ENCODE peak calls at places on chromosomes 7 and 10, in four cellular contexts. P is HepG2, G is neural progenitor cell, I is fibroblast of lung. T is an unnamed sample.

GRCh38 chr7:154960063-154960790 is 42.7 kb downstream of the PAXIP1 start:
- DNase-seq in I (peak; percentile 7), G (no peak), P (peak; percentile 36), T (no peak)

GRCh38 chr7:149783386-149784250 is 10.2 kb upstream of the ZNF467 start:
- DNase-seq in P (no peak), G (peak; percentile 31), I (no peak), T (no peak)

GRCh38 chr10:69901022-69901421 is 99.3 kb downstream of the COL13A1 start:
- DNase-seq in P (no peak), G (no peak), I (no peak), T (no peak)

GRCh38 chr7:71220210-71220695 is 88.3 kb downstream of the GALNT17 start:
- DNase-seq in I (no peak), G (no peak), P (no peak), T (no peak)

GRCh38 chr7:112452102-112452888 is 2.0 kb downstream of the IFRD1 start:
- DNase-seq in I (peak; percentile 57), G (peak; percentile 56), P (peak; percentile 42), T (peak; percentile 39)

GRCh38 chr7:55326079-55326847 is 38.9 kb upstream of the LANCL2 start:
- DNase-seq in P (no peak), G (no peak), I (no peak), T (no peak)

GRCh38 chr10:81600185-81600584 is 274.8 kb upstream of the NRG3 start:
- DNase-seq in P (no peak), I (peak; percentile 31), G (no peak), T (no peak)

GRCh38 chr7:26292768-26293560 is 1.3 kb downstream of the SNX10 start:
- DNase-seq in G (peak; percentile 30), P (peak; percentile 42), I (no peak), T (no peak)

GRCh38 chr7:43248961-43249807 is 136.7 kb downstream of the HECW1 start:
- DNase-seq in I (peak; percentile 60), G (no peak), P (no peak), T (no peak)

GRCh38 chr10:43448742-43449141 is 11.8 kb downstream of the ZNF487 start:
- DNase-seq in P (no peak), I (no peak), G (no peak), T (no peak)

GRCh38 chr10:126844406-126844805 is 60.8 kb upstream of the DOCK1 start:
- DNase-seq in G (no peak), I (peak; percentile 36), P (no peak), T (no peak)

GRCh38 chr10:15419279-15419874 is 48.3 kb upstream of the FAM171A1 start:
- DNase-seq in I (peak; percentile 26), G (peak; percentile 65), P (peak; percentile 29), T (no peak)

GRCh38 chr10:1049425-1049958 is 573 bp upstream of the IDI1 start:
- DNase-seq in G (peak; percentile 75), P (peak; percentile 20), I (peak; percentile 49), T (no peak)

GRCh38 chr7:138313829-138314178 is 146.3 kb upstream of the TRIM24 start:
- DNase-seq in P (no peak), I (no peak), G (no peak), T (no peak)

GRCh38 chr10:3622427-3622826 is 162.6 kb downstream of the KLF6 start:
- DNase-seq in P (no peak), G (no peak), I (no peak), T (no peak)

GRCh38 chr7:129906700-129907099 is 46.1 kb downstream of the UBE2H start:
- DNase-seq in P (peak; percentile 77), I (peak; percentile 85), G (no peak), T (no peak)

GRCh38 chr7:29464693-29465092 is 98.9 kb upstream of the PRR15 start:
- DNase-seq in G (no peak), I (no peak), P (no peak), T (no peak)

GRCh38 chr10:48625013-48625412 is 20.1 kb upstream of the ARHGAP22 start:
- DNase-seq in G (no peak), I (peak; percentile 41), P (no peak), T (no peak)

GRCh38 chr10:80275756-80276155 is 13.7 kb downstream of the MAT1A start:
- DNase-seq in I (no peak), G (no peak), P (no peak), T (no peak)

GRCh38 chr10:47403401-47404318 is 19.6 kb upstream of the ZNF488 start:
- DNase-seq in I (no peak), G (no peak), P (no peak), T (no peak)

GRCh38 chr10:103478671-103479070 is 369 bp downstream of the CALHM3 start:
- DNase-seq in I (no peak), G (no peak), P (no peak), T (no peak)

GRCh38 chr10:103481974-103482531 is 3.0 kb upstream of the CALHM3 start:
- DNase-seq in G (peak; percentile 71), I (peak; percentile 54), P (peak; percentile 74), T (no peak)

GRCh38 chr10:103480521-103480920 is 1.5 kb upstream of the CALHM3 start:
- DNase-seq in G (no peak), P (no peak), I (no peak), T (no peak)

GRCh38 chr10:103476046-103476768 is 2.8 kb downstream of the CALHM3 start:
- DNase-seq in P (no peak), I (no peak), G (peak; percentile 72), T (peak; percentile 18)

DNA sequence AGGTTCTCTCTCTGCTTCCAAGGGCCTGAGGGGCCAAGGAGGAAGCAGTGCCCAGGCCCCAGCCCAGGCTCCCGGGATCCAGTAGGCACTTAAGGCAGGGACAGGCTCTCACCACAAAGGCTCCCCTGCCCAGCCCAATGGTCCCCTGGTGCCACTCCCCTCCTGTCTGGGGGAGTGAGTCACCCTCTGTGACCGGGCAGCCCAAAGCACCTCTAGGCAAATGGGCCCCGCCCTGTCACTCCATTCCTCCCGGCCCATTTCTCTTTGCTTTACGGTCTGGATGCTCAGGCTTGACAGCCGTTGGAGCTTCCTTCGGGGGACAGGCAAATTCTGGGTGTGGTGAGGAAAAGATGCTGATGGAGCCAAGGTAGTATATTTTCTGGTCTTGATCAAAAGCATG is at the start of gene CALHM3:
- DNase-seq in I (no peak), G (no peak), P (no peak), T (peak; percentile 80)
- H3K4me1 ChIP-seq in I (peaks cover 3% of the 10 kb centered on the region), G (peaks cover 7% of the 10 kb centered on the region), P (peaks cover 23% of the 10 kb centered on the region), T (peaks cover 46% of the 10 kb centered on the region)

DNA sequence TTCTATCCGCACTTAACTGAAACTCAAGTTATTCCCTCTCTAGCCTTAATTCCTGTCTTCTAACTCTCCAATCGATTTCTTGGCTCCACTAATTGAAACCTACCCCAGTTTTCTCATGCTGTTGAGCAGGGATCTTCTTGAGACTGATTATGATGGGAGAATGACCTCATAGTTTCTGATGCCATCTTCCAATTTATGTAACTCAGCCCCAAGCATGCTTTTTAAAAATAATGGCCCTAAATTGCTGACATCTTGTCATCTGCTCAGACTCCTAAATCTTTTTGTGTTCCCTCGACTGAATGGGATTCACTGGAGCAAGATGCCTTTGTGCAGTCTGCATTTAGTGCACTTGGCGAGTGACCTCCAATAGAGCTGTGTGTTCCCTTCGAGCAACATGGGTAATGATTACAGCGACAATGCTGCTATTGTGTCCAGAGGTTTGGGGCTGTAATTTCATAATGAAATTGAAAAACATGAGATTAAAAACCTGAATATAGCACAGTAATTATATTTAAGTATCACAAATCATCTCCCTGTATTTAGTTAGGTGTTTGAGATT is 192.7 kb downstream of the AUTS2 start:
- DNase-seq in G (no peak), I (no peak), P (no peak), T (no peak)
- H3K79me2 ChIP-seq in G (no peaks in the 10 kb centered on the region), I (no peaks in the 10 kb centered on the region), P (no peaks in the 10 kb centered on the region), T (no peaks in the 10 kb centered on the region)

DNA sequence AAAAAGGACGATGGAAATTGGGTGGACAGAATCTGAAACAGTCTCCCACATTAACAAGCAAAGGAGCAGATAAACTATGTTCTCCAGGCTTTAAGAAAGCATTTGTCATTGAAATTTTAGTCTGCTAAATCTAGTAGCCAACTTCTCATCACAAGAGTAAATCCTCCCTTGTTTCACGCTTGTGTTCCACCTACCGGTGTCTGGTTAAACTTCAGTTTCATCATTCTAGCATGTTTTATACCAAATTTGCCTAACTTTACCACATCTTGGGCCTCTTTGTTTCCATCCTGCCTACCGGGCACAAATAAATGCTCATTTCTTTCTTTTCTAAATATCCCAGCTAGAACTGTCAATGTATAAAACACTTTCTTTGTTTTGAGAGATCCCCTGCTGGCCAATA is 5.8 kb downstream of the LIPA start:
- DNase-seq in P (no peak), G (no peak), I (no peak), T (no peak)
- H3K4me2 ChIP-seq in P (no peak overlapping the region), G (no peak overlapping the region), I (no peak overlapping the region), T (no peak overlapping the region)

DNA sequence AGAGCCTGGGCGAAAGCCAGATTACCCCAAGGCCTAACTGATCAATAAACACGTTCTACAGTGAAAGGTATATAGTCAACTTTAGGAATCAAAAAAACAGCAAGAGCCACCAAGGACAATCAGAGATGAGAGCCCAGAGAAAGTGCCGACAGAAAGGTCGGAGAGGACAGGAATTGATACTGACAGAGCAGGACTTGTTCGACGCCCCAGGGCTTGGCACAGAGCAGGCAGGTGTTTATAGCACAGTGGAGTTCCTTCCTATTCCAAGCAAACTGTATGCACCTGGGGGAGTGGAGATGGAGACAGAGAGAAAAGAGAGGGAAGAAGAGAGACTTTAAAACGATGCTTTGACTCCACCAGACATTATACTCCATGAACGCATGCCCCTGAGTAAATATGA is 39.5 kb downstream of the PPP1R3C start:
- DNase-seq in P (no peak), G (no peak), I (no peak), T (no peak)
- H3K4me1 ChIP-seq in P (peaks cover 57% of the 10 kb centered on the region), G (no peaks in the 10 kb centered on the region), I (peaks cover 56% of the 10 kb centered on the region), T (peaks cover 30% of the 10 kb centered on the region)

GRCh38 chr7:38427279-38427955 is 154.0 kb upstream of the TARP start:
- DNase-seq in G (no peak), I (no peak), P (no peak), T (no peak)
- H3K79me2 ChIP-seq in G (no peaks in the 10 kb centered on the region), I (no peaks in the 10 kb centered on the region), P (no peaks in the 10 kb centered on the region), T (no peaks in the 10 kb centered on the region)

DNA sequence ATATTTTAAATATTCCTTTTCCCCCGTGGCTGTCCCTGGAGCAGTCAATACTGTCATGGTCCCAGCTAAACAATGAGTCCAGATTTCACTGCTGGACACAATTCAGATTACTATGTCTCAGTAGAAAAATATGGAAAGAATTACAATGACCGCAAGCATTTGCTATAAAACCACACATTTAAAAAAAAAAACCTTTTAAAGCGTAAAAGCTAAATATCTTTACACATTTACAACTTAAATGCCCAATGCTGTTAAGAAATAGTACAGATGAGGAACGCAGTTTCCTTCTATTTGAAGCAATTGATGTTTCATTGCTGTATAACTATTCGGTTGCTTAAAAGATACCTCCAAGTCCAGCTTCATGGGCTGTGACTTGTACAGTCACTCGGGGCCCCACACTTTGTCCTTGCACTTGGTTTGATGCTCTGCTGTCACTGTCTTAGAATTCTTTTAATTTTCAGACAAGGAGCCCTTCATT is 530.0 kb upstream of the FZD8 start:
- DNase-seq in P (no peak), I (peak; percentile 72), G (no peak), T (no peak)
- H3K4me2 ChIP-seq in P (no peak overlapping the region), I (peak overlapping the region; percentile 81), G (no peak overlapping the region), T (no peak overlapping the region)